ENCODE peak calls at places on chromosomes 13 and 19, in six cellular contexts. One of them, this sample, is unnamed.

GRCh38 chr13:26658491-26658890 is 101.0 kb downstream of the WASF3 start:
- DNase-seq in DND-41: no peak
- DNase-seq in activated CD4-positive, alpha-beta T cell treated with anti-CD3 and anti-CD28 coated beads for 24 hours: no peak
- DNase-seq in T-helper 17 cell: no peak
- DNase-seq in kidney glomerular epithelial cell: no peak
- DNase-seq in HCT116: no peak
- DNase-seq in this sample: no peak

GRCh38 chr19:10544753-10545251 is 1.1 kb downstream of the ATG4D start:
- DNase-seq in DND-41: no peak
- DNase-seq in kidney glomerular epithelial cell: no peak
- DNase-seq in T-helper 17 cell: no peak
- DNase-seq in HCT116: no peak
- DNase-seq in activated CD4-positive, alpha-beta T cell treated with anti-CD3 and anti-CD28 coated beads for 24 hours: no peak
- DNase-seq in this sample: no peak

GRCh38 chr19:3725640-3726310 is 17.6 kb downstream of the TJP3 start:
- DNase-seq in HCT116: peak
- DNase-seq in activated CD4-positive, alpha-beta T cell treated with anti-CD3 and anti-CD28 coated beads for 24 hours: no peak
- DNase-seq in kidney glomerular epithelial cell: peak
- DNase-seq in T-helper 17 cell: no peak
- DNase-seq in DND-41: no peak
- DNase-seq in this sample: peak

GRCh38 chr13:57631607-57632275 is at the start of gene PCDH17:
- DNase-seq in T-helper 17 cell: no peak
- DNase-seq in DND-41: no peak
- DNase-seq in HCT116: no peak
- DNase-seq in activated CD4-positive, alpha-beta T cell treated with anti-CD3 and anti-CD28 coated beads for 24 hours: no peak
- DNase-seq in kidney glomerular epithelial cell: no peak
- DNase-seq in this sample: no peak

GRCh38 chr19:426725-427445 is 17.9 kb upstream of the C2CD4C start:
- DNase-seq in kidney glomerular epithelial cell: no peak
- DNase-seq in T-helper 17 cell: no peak
- DNase-seq in activated CD4-positive, alpha-beta T cell treated with anti-CD3 and anti-CD28 coated beads for 24 hours: no peak
- DNase-seq in DND-41: no peak
- DNase-seq in HCT116: no peak
- DNase-seq in this sample: peak

GRCh38 chr19:8576273-8576993 is 809 bp downstream of the MYO1F start:
- DNase-seq in kidney glomerular epithelial cell: no peak
- DNase-seq in DND-41: no peak
- DNase-seq in HCT116: no peak
- DNase-seq in T-helper 17 cell: no peak
- DNase-seq in activated CD4-positive, alpha-beta T cell treated with anti-CD3 and anti-CD28 coated beads for 24 hours: no peak
- DNase-seq in this sample: no peak

GRCh38 chr19:48669903-48670668 is 2.7 kb downstream of the NTN5 start:
- DNase-seq in activated CD4-positive, alpha-beta T cell treated with anti-CD3 and anti-CD28 coated beads for 24 hours: no peak
- DNase-seq in kidney glomerular epithelial cell: no peak
- DNase-seq in HCT116: no peak
- DNase-seq in T-helper 17 cell: no peak
- DNase-seq in DND-41: no peak
- DNase-seq in this sample: no peak

GRCh38 chr19:35106898-35107540 is 8.6 kb upstream of the FXYD3 start:
- DNase-seq in DND-41: no peak
- DNase-seq in HCT116: no peak
- DNase-seq in kidney glomerular epithelial cell: no peak
- DNase-seq in activated CD4-positive, alpha-beta T cell treated with anti-CD3 and anti-CD28 coated beads for 24 hours: no peak
- DNase-seq in T-helper 17 cell: no peak
- DNase-seq in this sample: no peak

GRCh38 chr19:7925171-7925837 is 631 bp downstream of the CTXN1 start:
- DNase-seq in activated CD4-positive, alpha-beta T cell treated with anti-CD3 and anti-CD28 coated beads for 24 hours: peak
- DNase-seq in T-helper 17 cell: peak
- DNase-seq in HCT116: peak
- DNase-seq in kidney glomerular epithelial cell: peak
- DNase-seq in DND-41: peak
- DNase-seq in this sample: peak